ENCODE peak calls at places on chromosomes 4 and X, in five cellular contexts. One of them, this sample, is unnamed.
A peak's percentile ranks its signal among the peaks of the same experiment; 100 is the strongest.

GRCh38 chrX:38175140-38175539 is 45.5 kb downstream of the SRPX start:
- DNase-seq in neuronal stem cell: peak; percentile 41
- DNase-seq in NCI-H1417: peak; percentile 59
- DNase-seq in NCI-H748 treated with DMSO at 0.1 percent for 48 hours: peak; percentile 10
- DNase-seq in glutamatergic neuron: peak; percentile 27
- DNase-seq in this sample: no peak

GRCh38 chr4:183828839-183829238 is 76.3 kb upstream of the STOX2 start:
- DNase-seq in neuronal stem cell: no peak
- DNase-seq in NCI-H1417: no peak
- DNase-seq in NCI-H748 treated with DMSO at 0.1 percent for 48 hours: no peak
- DNase-seq in glutamatergic neuron: no peak
- DNase-seq in this sample: no peak

GRCh38 chrX:69323786-69324720 is 158.8 kb upstream of the PJA1 start:
- DNase-seq in neuronal stem cell: no peak
- DNase-seq in NCI-H1417: no peak
- DNase-seq in NCI-H748 treated with DMSO at 0.1 percent for 48 hours: no peak
- DNase-seq in glutamatergic neuron: peak; percentile 74
- DNase-seq in this sample: no peak

GRCh38 chr4:54658321-54659093 is 750 bp downstream of the KIT start:
- DNase-seq in neuronal stem cell: peak; percentile 52
- DNase-seq in NCI-H1417: peak; percentile 81
- DNase-seq in NCI-H748 treated with DMSO at 0.1 percent for 48 hours: peak; percentile 21
- DNase-seq in glutamatergic neuron: peak; percentile 69
- DNase-seq in this sample: peak; percentile 90

GRCh38 chrX:10769696-10770619 is 149.6 kb upstream of the MID1 start:
- DNase-seq in neuronal stem cell: peak; percentile 33
- DNase-seq in NCI-H1417: peak; percentile 75
- DNase-seq in NCI-H748 treated with DMSO at 0.1 percent for 48 hours: peak; percentile 86
- DNase-seq in glutamatergic neuron: no peak
- DNase-seq in this sample: no peak

GRCh38 chrX:45472968-45473367 is 272.3 kb upstream of the DIPK2B start:
- DNase-seq in neuronal stem cell: no peak
- DNase-seq in NCI-H1417: no peak
- DNase-seq in NCI-H748 treated with DMSO at 0.1 percent for 48 hours: no peak
- DNase-seq in glutamatergic neuron: no peak
- DNase-seq in this sample: no peak

GRCh38 chrX:40100141-40100536 is 2.4 kb upstream of the BCOR start:
- DNase-seq in neuronal stem cell: no peak
- DNase-seq in NCI-H1417: no peak
- DNase-seq in NCI-H748 treated with DMSO at 0.1 percent for 48 hours: no peak
- DNase-seq in glutamatergic neuron: no peak
- DNase-seq in this sample: no peak

GRCh38 chrX:97860206-97860605 is 976.5 kb downstream of the RPA4 start:
- DNase-seq in neuronal stem cell: peak; percentile 0
- DNase-seq in NCI-H1417: no peak
- DNase-seq in NCI-H748 treated with DMSO at 0.1 percent for 48 hours: no peak
- DNase-seq in glutamatergic neuron: no peak
- DNase-seq in this sample: no peak

This sample was measured in upper lobe of left lung.